ENCODE peak calls at places on chromosomes 16 and 17, in ten cellular contexts. B is RWPE2; P is heart right ventricle; X is spleen; J is tibial nerve; D is CD4-positive, alpha-beta T cell; Q is OCI-LY7; N is pancreas; Z is Peyer's patch; H is HepG2. G is an unnamed sample.
A peak's percentile ranks its signal among the peaks of the same experiment; 100 is the strongest.

GRCh38 chr16:67248401-67249177 is at the start of gene SLC9A5:
- DNase-seq in B (no peak), P (peak; percentile 57), X (peak; percentile 89), J (no peak), D (no peak), Q (peak; percentile 32), N (no peak), Z (no peak), H (no peak), G (no peak)

GRCh38 chr16:89581045-89581695 is 5.6 kb downstream of the CPNE7 start:
- DNase-seq in B (peak; percentile 90), P (no peak), X (no peak), J (no peak), D (no peak), Q (no peak), N (no peak), Z (no peak), H (peak; percentile 50), G (peak; percentile 90)

GRCh38 chr16:86946396-86946795 is 368.0 kb downstream of the FOXL1 start:
- DNase-seq in B (peak; percentile 35), P (no peak), X (no peak), J (no peak), D (no peak), Q (no peak), N (no peak), Z (no peak), H (peak; percentile 9), G (no peak)

GRCh38 chr17:2871205-2871604 is 75.0 kb downstream of the RAP1GAP2 start:
- DNase-seq in B (no peak), P (no peak), X (no peak), J (no peak), D (no peak), Q (no peak), N (no peak), Z (no peak), H (no peak), G (no peak)

GRCh38 chr17:76586741-76587487 is 1.3 kb upstream of the ST6GALNAC2 start:
- DNase-seq in B (no peak), P (no peak), X (no peak), J (no peak), D (no peak), Q (no peak), N (no peak), Z (no peak), H (no peak), G (no peak)

GRCh38 chr16:48164907-48165715 is 9.3 kb upstream of the ABCC12 start:
- DNase-seq in B (no peak), P (peak; percentile 82), X (peak; percentile 92), J (peak; percentile 57), D (peak; percentile 55), Q (peak; percentile 53), N (peak; percentile 78), Z (peak; percentile 80), H (peak; percentile 82), G (peak; percentile 81)

GRCh38 chr16:55569025-55569424 is 2.5 kb downstream of the CAPNS2 start:
- DNase-seq in B (no peak), P (no peak), X (no peak), J (no peak), D (no peak), Q (no peak), N (no peak), Z (no peak), H (no peak), G (no peak)

GRCh38 chr17:47978324-47978723 is 7.4 kb downstream of the CDK5RAP3 start:
- DNase-seq in B (no peak), P (peak; percentile 42), X (no peak), J (no peak), D (peak; percentile 39), Q (peak; percentile 70), N (peak; percentile 55), Z (peak; percentile 71), H (peak; percentile 51), G (peak; percentile 64)

GRCh38 chr17:7068268-7068667 is 11.8 kb downstream of the CLEC10A start:
- DNase-seq in B (no peak), P (no peak), X (no peak), J (no peak), D (no peak), Q (no peak), N (no peak), Z (no peak), H (no peak), G (no peak)

GRCh38 chr17:10121971-10122707 is 76.3 kb downstream of the GAS7 start:
- DNase-seq in B (no peak), P (peak; percentile 51), X (no peak), J (peak; percentile 27), D (no peak), Q (no peak), N (no peak), Z (no peak), H (no peak), G (no peak)

GRCh38 chr17:20896153-20896649 is 146.6 kb downstream of the USP22 start:
- DNase-seq in B (no peak), P (peak; percentile 49), X (no peak), J (no peak), D (peak; percentile 32), Q (no peak), N (peak; percentile 77), Z (no peak), H (no peak), G (no peak)

GRCh38 chr17:68054296-68054900 is 18.9 kb downstream of the KPNA2 start:
- DNase-seq in B (no peak), P (no peak), X (no peak), J (no peak), D (no peak), Q (no peak), N (no peak), Z (no peak), H (no peak), G (no peak)

GRCh38 chr17:15036238-15036637 is 228.9 kb downstream of the PMP22 start:
- DNase-seq in B (no peak), P (no peak), X (no peak), J (no peak), D (no peak), Q (no peak), N (no peak), Z (no peak), H (no peak), G (no peak)

GRCh38 chr17:31724026-31724425 is 135.0 kb downstream of the COPRS start:
- DNase-seq in B (no peak), P (no peak), X (no peak), J (no peak), D (no peak), Q (no peak), N (no peak), Z (no peak), H (no peak), G (no peak)

GRCh38 chr16:81564368-81565060 is 119.9 kb downstream of the CMIP start:
- DNase-seq in B (no peak), P (no peak), X (no peak), J (no peak), D (no peak), Q (no peak), N (no peak), Z (no peak), H (no peak), G (no peak)

GRCh38 chr17:31792007-31792585 is 66.9 kb downstream of the COPRS start:
- DNase-seq in B (no peak), P (no peak), X (no peak), J (no peak), D (no peak), Q (no peak), N (no peak), Z (no peak), H (no peak), G (no peak)

GRCh38 chr16:50309527-50310307 is 43.4 kb downstream of the ADCY7 start:
- DNase-seq in B (no peak), P (no peak), X (peak; percentile 62), J (no peak), D (no peak), Q (no peak), N (no peak), Z (peak; percentile 45), H (peak; percentile 82), G (no peak)

GRCh38 chr16:16071631-16072244 is 122.3 kb downstream of the ABCC1 start:
- DNase-seq in B (no peak), P (peak; percentile 50), X (no peak), J (no peak), D (no peak), Q (no peak), N (peak; percentile 69), Z (no peak), H (peak; percentile 67), G (no peak)

DNA sequence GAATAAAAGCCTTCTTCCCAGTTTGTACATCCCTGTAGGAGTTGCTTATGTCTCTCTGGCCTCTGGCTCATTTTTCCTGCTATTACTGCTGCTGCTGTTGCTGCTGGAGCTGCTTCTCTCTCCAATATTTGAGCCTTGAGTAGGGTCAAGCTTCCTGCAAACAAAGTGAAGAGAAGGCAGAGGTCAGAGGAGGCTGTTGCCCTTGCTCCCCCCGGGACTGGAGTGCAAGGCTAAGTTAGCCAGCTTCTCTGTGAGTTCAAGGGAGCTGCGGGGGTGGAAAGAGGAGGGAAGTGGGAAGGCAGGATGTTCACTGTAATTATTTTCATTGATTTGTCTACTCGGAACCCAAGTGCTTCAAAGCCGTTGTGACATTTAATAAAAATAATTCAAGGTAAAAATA is 77.0 kb upstream of the TMEM132E start:
- DNase-seq in B (no peak), P (peak; percentile 25), X (no peak), J (no peak), D (no peak), Q (no peak), N (no peak), Z (no peak), H (no peak), G (no peak)
- H3K27ac ChIP-seq in B (no peak overlapping the region), P (no peak overlapping the region), X (no peak overlapping the region), J (no peak overlapping the region), D (no peak overlapping the region), Q (no peak overlapping the region), N (no peak overlapping the region), Z (no peak overlapping the region), H (no peak overlapping the region), G (no peak overlapping the region)

DNA sequence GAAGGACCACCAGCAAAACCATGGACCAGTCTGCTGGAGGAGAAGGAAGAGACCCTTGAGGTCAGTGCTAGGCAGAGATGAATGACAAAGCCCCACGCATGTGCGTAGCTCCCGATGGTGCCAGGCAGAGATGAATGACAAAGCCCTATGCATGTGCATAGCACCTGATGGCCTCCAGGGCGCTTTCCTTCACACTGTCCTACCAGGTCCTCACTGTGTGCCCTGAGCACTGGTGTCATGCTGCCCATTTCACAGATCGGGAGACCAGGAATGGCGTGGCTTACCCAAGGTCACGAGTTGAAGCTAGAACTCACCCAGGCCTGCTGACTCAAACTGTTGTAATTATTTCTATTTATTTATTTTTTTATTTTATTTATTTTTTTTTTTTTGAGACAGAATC is 149.6 kb downstream of the KATNIP start:
- DNase-seq in B (no peak), P (no peak), X (peak; percentile 32), J (no peak), D (no peak), Q (no peak), N (no peak), Z (peak; percentile 29), H (no peak), G (no peak)
- TF ChIP-seq CTCF in B (no peak), P (no peak), X (no peak), J (no peak), D (no peak), Q (no peak), N (no peak), Z (no peak), H (no peak), G (no peak)

GRCh38 chr16:23452221-23452571 is 793 bp downstream of the COG7 start:
- DNase-seq in B (no peak), P (no peak), X (no peak), J (no peak), D (no peak), Q (no peak), N (no peak), Z (no peak), H (no peak), G (no peak)
- H3K27ac ChIP-seq in B (peak overlapping the region; percentile 51), P (peak overlapping the region; percentile 91), X (peak overlapping the region; percentile 65), J (peak overlapping the region; percentile 82), D (no peak overlapping the region), Q (no peak overlapping the region), N (peak overlapping the region; percentile 65), Z (peak overlapping the region; percentile 56), H (peak overlapping the region; percentile 90), G (peak overlapping the region; percentile 80)

GRCh38 chr16:74623214-74623842 is 16.4 kb upstream of the GLG1 start:
- DNase-seq in B (no peak), P (no peak), X (no peak), J (no peak), D (no peak), Q (peak; percentile 57), N (no peak), Z (no peak), H (peak; percentile 55), G (peak; percentile 28)
- TF ChIP-seq CTCF in B (peak; percentile 80), P (peak; percentile 60), X (peak; percentile 23), J (peak; percentile 59), D (peak; percentile 78), Q (peak; percentile 81), N (no peak), Z (peak; percentile 78), H (peak; percentile 86), G (peak; percentile 66)

G was measured in RWPE1.